ENCODE peak calls at places on chromosome 6, in ten cellular contexts. A, D, X, I, S, K, Y, Q, P and B are unnamed samples.

GRCh38 chr6:119323478-119323877 is 26.1 kb downstream of the MAN1A1 start:
- DNase-seq in A (no peak), D (no peak), X (no peak), I (no peak), S (no peak), K (no peak), Y (no peak), Q (no peak), P (no peak), B (no peak)

GRCh38 chr6:50843842-50844241 is 25.2 kb downstream of the TFAP2B start:
- DNase-seq in A (no peak), D (no peak), X (no peak), I (no peak), S (no peak), K (no peak), Y (no peak), Q (peak), P (no peak), B (peak)

GRCh38 chr6:33627876-33628275 is 6.8 kb downstream of the ITPR3 start:
- DNase-seq in A (no peak), D (no peak), X (no peak), I (no peak), S (no peak), K (no peak), Y (peak), Q (no peak), P (no peak), B (no peak)

GRCh38 chr6:38151580-38152500 is 332.3 kb downstream of the ZFAND3 start:
- DNase-seq in A (no peak), D (no peak), X (no peak), I (no peak), S (no peak), K (no peak), Y (no peak), Q (no peak), P (peak), B (no peak)

GRCh38 chr6:139881728-139882211 is 507.3 kb upstream of the CITED2 start:
- DNase-seq in A (no peak), D (peak), X (no peak), I (no peak), S (no peak), K (no peak), Y (peak), Q (no peak), P (peak), B (peak)

GRCh38 chr6:119333707-119334295 is 15.8 kb downstream of the MAN1A1 start:
- DNase-seq in A (no peak), D (no peak), X (no peak), I (no peak), S (no peak), K (no peak), Y (no peak), Q (no peak), P (no peak), B (peak)

GRCh38 chr6:6891074-6891754 is 216.5 kb upstream of the RREB1 start:
- DNase-seq in A (no peak), D (no peak), X (no peak), I (no peak), S (peak), K (no peak), Y (peak), Q (no peak), P (no peak), B (no peak)

GRCh38 chr6:1035419-1035818 is 276.5 kb upstream of the FOXQ1 start:
- DNase-seq in A (no peak), D (no peak), X (no peak), I (no peak), S (no peak), K (no peak), Y (no peak), Q (no peak), P (no peak), B (no peak)

GRCh38 chr6:42010185-42010872 is 40.0 kb upstream of the TAF8 start:
- DNase-seq in A (no peak), D (peak), X (no peak), I (no peak), S (peak), K (no peak), Y (no peak), Q (no peak), P (peak), B (no peak)

GRCh38 chr6:136469154-136469553 is 81.1 kb downstream of the MAP7 start:
- DNase-seq in A (no peak), D (no peak), X (no peak), I (no peak), S (no peak), K (no peak), Y (no peak), Q (no peak), P (no peak), B (no peak)

GRCh38 chr6:83371428-83371827 is 59.4 kb downstream of the ME1 start:
- DNase-seq in A (no peak), D (peak), X (no peak), I (no peak), S (no peak), K (no peak), Y (no peak), Q (no peak), P (no peak), B (no peak)

GRCh38 chr6:42236680-42237473 is 19.2 kb upstream of the MRPS10 start:
- DNase-seq in A (no peak), D (no peak), X (no peak), I (no peak), S (no peak), K (no peak), Y (no peak), Q (no peak), P (no peak), B (no peak)

GRCh38 chr6:46014511-46015118 is 1.0 kb downstream of the CLIC5 start:
- DNase-seq in A (peak), D (no peak), X (peak), I (no peak), S (no peak), K (no peak), Y (peak), Q (no peak), P (no peak), B (no peak)

GRCh38 chr6:52303178-52303577 is 18.6 kb upstream of the MCM3 start:
- DNase-seq in A (no peak), D (no peak), X (no peak), I (no peak), S (no peak), K (no peak), Y (no peak), Q (no peak), P (no peak), B (no peak)

GRCh38 chr6:52306972-52307849 is 22.7 kb upstream of the MCM3 start:
- DNase-seq in A (no peak), D (no peak), X (no peak), I (peak), S (no peak), K (peak), Y (no peak), Q (no peak), P (no peak), B (no peak)

GRCh38 chr6:52304917-52305316 is 20.4 kb upstream of the MCM3 start:
- DNase-seq in A (no peak), D (no peak), X (no peak), I (no peak), S (no peak), K (no peak), Y (no peak), Q (no peak), P (no peak), B (no peak)

GRCh38 chr6:52305948-52306767 is 21.6 kb upstream of the MCM3 start:
- DNase-seq in A (peak), D (no peak), X (no peak), I (no peak), S (no peak), K (no peak), Y (no peak), Q (no peak), P (no peak), B (no peak)

DNA sequence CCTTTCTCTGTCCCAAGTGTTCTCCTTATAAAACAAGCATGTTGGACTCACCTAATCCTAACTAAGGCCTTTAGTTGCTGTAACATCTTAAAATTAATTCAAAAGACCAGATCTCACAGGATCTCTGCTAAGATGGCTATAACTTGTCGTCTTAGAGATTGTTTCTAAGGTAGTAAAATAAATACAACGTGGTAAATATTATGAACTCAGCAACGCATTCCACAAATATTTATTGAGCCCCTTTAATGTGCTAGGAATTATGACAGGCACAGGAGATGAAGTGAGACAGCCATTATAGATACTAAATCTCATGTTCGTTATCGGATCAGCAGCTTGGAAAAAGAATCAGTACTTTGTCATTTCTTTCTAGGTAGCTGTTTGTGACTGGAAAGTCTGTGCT is 20.8 kb upstream of the MCM3 start:
- DNase-seq in A (no peak), D (peak), X (no peak), I (no peak), S (no peak), K (no peak), Y (no peak), Q (no peak), P (no peak), B (no peak)
- H3K4me3 ChIP-seq in A (no peak), D (no peak), X (no peak), I (no peak), S (no peak), K (no peak), Y (no peak), Q (no peak), P (no peak), B (no peak)

GRCh38 chr6:163926642-163927041 is 512.1 kb downstream of the QKI start:
- DNase-seq in A (no peak), D (no peak), X (peak), I (no peak), S (no peak), K (no peak), Y (no peak), Q (no peak), P (no peak), B (no peak)

GRCh38 chr6:163925839-163926238 is 511.3 kb downstream of the QKI start:
- DNase-seq in A (no peak), D (no peak), X (no peak), I (no peak), S (no peak), K (no peak), Y (no peak), Q (no peak), P (no peak), B (no peak)

GRCh38 chr6:163935158-163935762 is 520.7 kb downstream of the QKI start:
- DNase-seq in A (no peak), D (peak), X (no peak), I (no peak), S (no peak), K (no peak), Y (no peak), Q (no peak), P (peak), B (no peak)

GRCh38 chr6:163929538-163929937 is 515.0 kb downstream of the QKI start:
- DNase-seq in A (no peak), D (no peak), X (no peak), I (no peak), S (no peak), K (no peak), Y (no peak), Q (no peak), P (no peak), B (no peak)

GRCh38 chr6:163930012-163930411 is 515.5 kb downstream of the QKI start:
- DNase-seq in A (no peak), D (no peak), X (no peak), I (no peak), S (no peak), K (no peak), Y (no peak), Q (no peak), P (no peak), B (no peak)
- TF ChIP-seq POLR2A in A (no peak), D (no peak), X (no peak), I (no peak), S (no peak), K (no peak), Y (no peak), Q (no peak), P (no peak), B (no peak)

DNA sequence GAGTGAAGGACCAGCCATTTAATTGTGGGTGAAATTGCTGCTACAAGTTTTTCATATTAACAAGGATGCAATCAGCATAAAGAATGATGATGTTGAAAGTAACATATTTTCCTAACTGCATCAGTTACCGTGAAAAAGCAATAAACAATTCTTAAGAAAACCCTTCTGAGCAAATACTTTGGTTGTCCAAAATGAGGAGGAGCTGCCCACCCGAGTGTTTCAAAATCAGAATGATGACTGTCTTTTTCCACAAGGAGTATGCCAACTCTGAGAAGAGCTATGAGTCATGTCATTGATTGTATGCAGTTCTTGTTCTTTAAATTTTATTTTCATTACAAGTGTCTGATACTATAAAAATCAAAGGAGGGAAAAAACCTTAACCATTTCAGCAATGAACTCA is 470.5 kb downstream of the COL12A1 start:
- DNase-seq in A (no peak), D (peak), X (no peak), I (peak), S (no peak), K (no peak), Y (no peak), Q (no peak), P (no peak), B (no peak)
- H3K4me3 ChIP-seq in A (no peak), D (no peak), X (no peak), I (no peak), S (no peak), K (no peak), Y (no peak), Q (no peak), P (no peak), B (no peak)

GRCh38 chr6:132818404-132819359 is 4.3 kb downstream of the RPS12 start:
- DNase-seq in A (no peak), D (no peak), X (no peak), I (no peak), S (no peak), K (no peak), Y (no peak), Q (no peak), P (no peak), B (no peak)

GRCh38 chr6:132814716-132815570 is 574 bp downstream of the RPS12 start:
- DNase-seq in A (no peak), D (peak), X (peak), I (no peak), S (no peak), K (no peak), Y (peak), Q (no peak), P (peak), B (no peak)

GRCh38 chr6:132816665-132817064 is 2.3 kb downstream of the RPS12 start:
- DNase-seq in A (no peak), D (no peak), X (no peak), I (no peak), S (no peak), K (no peak), Y (no peak), Q (no peak), P (no peak), B (no peak)

GRCh38 chr6:132819405-132820145 is 5.2 kb downstream of the RPS12 start:
- DNase-seq in A (no peak), D (no peak), X (no peak), I (no peak), S (no peak), K (no peak), Y (no peak), Q (no peak), P (no peak), B (no peak)

DNA sequence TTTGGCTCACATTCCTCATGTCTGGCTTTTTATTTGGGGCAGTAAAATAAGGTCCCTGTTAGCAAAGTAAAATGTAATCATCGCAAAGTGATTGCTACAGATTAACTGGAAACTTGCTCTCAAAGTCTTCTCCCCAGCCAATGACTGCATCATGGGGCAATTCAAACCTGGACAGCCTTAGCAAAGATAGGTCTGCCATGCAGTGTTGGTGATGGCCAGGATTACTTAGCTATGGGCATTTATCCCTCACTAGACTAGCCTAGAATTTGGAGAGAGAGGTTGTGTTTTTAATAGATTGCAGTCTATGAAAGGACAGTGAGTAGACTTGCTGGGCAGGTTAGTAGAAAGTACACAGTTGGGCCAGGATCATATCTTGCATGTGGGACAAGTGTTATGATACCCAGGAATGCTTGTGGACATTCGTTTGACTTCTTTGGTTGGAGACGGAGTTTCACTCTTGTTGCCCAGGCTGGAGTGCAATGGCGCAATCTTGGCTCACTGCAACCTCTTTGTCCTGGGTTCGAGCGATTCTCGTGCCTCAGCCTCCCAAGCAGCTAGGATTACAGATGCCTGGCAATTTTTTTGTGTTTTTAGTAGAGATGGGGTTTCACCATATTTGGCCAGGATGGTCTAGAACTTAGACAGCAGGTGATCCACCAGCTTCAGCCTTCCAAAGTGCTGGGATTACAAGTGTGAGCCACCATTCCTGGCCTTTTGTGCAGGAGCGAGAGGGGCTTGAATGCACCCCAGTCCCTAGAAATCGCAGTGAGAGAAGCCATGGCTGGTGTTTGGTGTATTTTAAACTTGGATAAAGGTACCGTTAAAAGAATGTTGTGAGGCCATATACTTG is 3.4 kb downstream of the RPS12 start:
- DNase-seq in A (no peak), D (no peak), X (no peak), I (no peak), S (no peak), K (no peak), Y (no peak), Q (no peak), P (no peak), B (no peak)
- TF ChIP-seq POLR2A in A (no peak), D (peak), X (no peak), I (no peak), S (no peak), K (no peak), Y (no peak), Q (no peak), P (no peak), B (no peak)

GRCh38 chr6:132812255-132812732 is 2.1 kb upstream of the RPS12 start:
- DNase-seq in A (no peak), D (peak), X (no peak), I (no peak), S (no peak), K (no peak), Y (no peak), Q (no peak), P (no peak), B (no peak)
- H3K4me3 ChIP-seq in A (peak), D (no peak), X (peak), I (peak), S (peak), K (peak), Y (no peak), Q (peak), P (peak), B (no peak)

GRCh38 chr6:108968325-108968724 is 120.1 kb downstream of the ARMC2 start:
- DNase-seq in A (no peak), D (no peak), X (no peak), I (no peak), S (no peak), K (no peak), Y (no peak), Q (no peak), P (no peak), B (no peak)

GRCh38 chr6:108969776-108970175 is 121.6 kb downstream of the ARMC2 start:
- DNase-seq in A (no peak), D (no peak), X (no peak), I (no peak), S (no peak), K (no peak), Y (no peak), Q (no peak), P (no peak), B (no peak)

GRCh38 chr6:108968746-108969316 is 120.6 kb downstream of the ARMC2 start:
- DNase-seq in A (no peak), D (no peak), X (no peak), I (no peak), S (no peak), K (no peak), Y (no peak), Q (no peak), P (no peak), B (no peak)

GRCh38 chr6:108966236-108966635 is 118.0 kb downstream of the ARMC2 start:
- DNase-seq in A (no peak), D (no peak), X (no peak), I (no peak), S (no peak), K (no peak), Y (no peak), Q (no peak), P (no peak), B (no peak)

GRCh38 chr6:108966855-108967755 is 118.9 kb downstream of the ARMC2 start:
- DNase-seq in A (no peak), D (peak), X (peak), I (no peak), S (peak), K (no peak), Y (no peak), Q (peak), P (peak), B (no peak)
- TF ChIP-seq POLR2A in A (no peak), D (no peak), X (no peak), I (no peak), S (no peak), K (no peak), Y (no peak), Q (no peak), P (no peak), B (no peak)